ENCODE peak calls at places on chromosomes 3 and 15, in six cellular contexts. L is right lobe of liver; Z is fibroblast of pulmonary artery; O is CD8-positive, alpha-beta T cell; U is AG04450; D is choroid plexus epithelial cell. W is an unnamed sample.

GRCh38 chr3:168981396-168981795 is 682.1 kb downstream of the MECOM start:
- DNase-seq in L (no peak), Z (no peak), O (no peak), U (no peak), D (no peak), W (no peak)

GRCh38 chr3:170563712-170564423 is 22.0 kb downstream of the SLC7A14 start:
- DNase-seq in L (no peak), Z (peak), O (no peak), U (peak), D (peak), W (no peak)

GRCh38 chr15:91921188-91921820 is 67.8 kb downstream of the SLCO3A1 start:
- DNase-seq in L (no peak), Z (peak), O (no peak), U (no peak), D (no peak), W (no peak)

GRCh38 chr3:53195066-53195450 is 34.0 kb downstream of the PRKCD start:
- DNase-seq in L (no peak), Z (no peak), O (no peak), U (no peak), D (no peak), W (no peak)

GRCh38 chr3:184262166-184262926 is 993 bp upstream of the CAMK2N2 start:
- DNase-seq in L (peak), Z (peak), O (no peak), U (no peak), D (no peak), W (no peak)

GRCh38 chr15:89649013-89649625 is 6.1 kb downstream of the KIF7 start:
- DNase-seq in L (no peak), Z (no peak), O (no peak), U (no peak), D (no peak), W (no peak)

GRCh38 chr3:112773864-112774263 is 72.8 kb downstream of the CD200R1L start:
- DNase-seq in L (no peak), Z (no peak), O (no peak), U (no peak), D (no peak), W (no peak)

GRCh38 chr3:190076138-190076537 is 44.6 kb downstream of the P3H2 start:
- DNase-seq in L (no peak), Z (peak), O (no peak), U (no peak), D (no peak), W (no peak)

GRCh38 chr15:89198934-89199333 is 22.4 kb downstream of the RLBP1 start:
- DNase-seq in L (no peak), Z (no peak), O (no peak), U (no peak), D (no peak), W (no peak)

GRCh38 chr15:81611679-81612078 is 237.7 kb upstream of the TMC3 start:
- DNase-seq in L (no peak), Z (no peak), O (no peak), U (no peak), D (no peak), W (no peak)

GRCh38 chr3:56711344-56711743 is 28.3 kb upstream of the TASOR start:
- DNase-seq in L (no peak), Z (no peak), O (no peak), U (no peak), D (no peak), W (no peak)

GRCh38 chr3:17638351-17638750 is 104.1 kb downstream of the TBC1D5 start:
- DNase-seq in L (no peak), Z (peak), O (no peak), U (no peak), D (peak), W (no peak)

GRCh38 chr3:16072420-16073110 is 101.9 kb upstream of the GALNT15 start:
- DNase-seq in L (no peak), Z (no peak), O (no peak), U (no peak), D (no peak), W (no peak)

GRCh38 chr3:87792532-87793321 is 266.1 kb downstream of the CGGBP1 start:
- DNase-seq in L (no peak), Z (no peak), O (no peak), U (no peak), D (peak), W (no peak)

GRCh38 chr15:48617619-48618018 is 27.9 kb downstream of the FBN1 start:
- DNase-seq in L (no peak), Z (peak), O (no peak), U (peak), D (peak), W (peak)

GRCh38 chr3:153246805-153247204 is 84.8 kb downstream of the RAP2B start:
- DNase-seq in L (no peak), Z (peak), O (no peak), U (peak), D (peak), W (peak)

GRCh38 chr3:173371848-173372487 is 25.6 kb upstream of the NLGN1 start:
- DNase-seq in L (no peak), Z (peak), O (no peak), U (no peak), D (peak), W (no peak)

GRCh38 chr15:74222705-74223104 is 13.4 kb upstream of the CCDC33 start:
- DNase-seq in L (no peak), Z (no peak), O (no peak), U (no peak), D (no peak), W (no peak)

GRCh38 chr15:83278191-83278590 is 6.3 kb downstream of the BNC1 start:
- DNase-seq in L (no peak), Z (peak), O (no peak), U (no peak), D (peak), W (no peak)

GRCh38 chr15:65029736-65030208 is 333 bp upstream of the MTFMT start:
- DNase-seq in L (no peak), Z (no peak), O (no peak), U (no peak), D (no peak), W (no peak)

GRCh38 chr15:80010131-80010673 is 39.2 kb upstream of the BCL2A1 start:
- DNase-seq in L (no peak), Z (peak), O (no peak), U (no peak), D (no peak), W (no peak)

GRCh38 chr15:58506064-58506490 is 74.3 kb downstream of the LIPC start:
- DNase-seq in L (peak), Z (no peak), O (no peak), U (no peak), D (no peak), W (no peak)

GRCh38 chr3:64541803-64542202 is 146.0 kb downstream of the ADAMTS9 start:
- DNase-seq in L (no peak), Z (no peak), O (no peak), U (no peak), D (no peak), W (no peak)

GRCh38 chr3:132262956-132263355 is 54.3 kb upstream of the ACP3 start:
- DNase-seq in L (no peak), Z (no peak), O (no peak), U (no peak), D (no peak), W (no peak)

GRCh38 chr15:95684693-95685115 is 645.8 kb upstream of the NR2F2 start:
- DNase-seq in L (no peak), Z (peak), O (no peak), U (peak), D (peak), W (no peak)

GRCh38 chr3:146899171-146899570 is 294.0 kb upstream of the PLSCR5 start:
- DNase-seq in L (no peak), Z (no peak), O (no peak), U (no peak), D (no peak), W (no peak)

GRCh38 chr15:24696201-24696600 is 20.6 kb downstream of the NPAP1 start:
- DNase-seq in L (no peak), Z (no peak), O (no peak), U (no peak), D (no peak), W (no peak)

GRCh38 chr3:46883252-46884185 is 6.0 kb downstream of the PTH1R start:
- DNase-seq in L (no peak), Z (peak), O (no peak), U (no peak), D (peak), W (no peak)

GRCh38 chr3:49465269-49466034 is 4.6 kb upstream of the DAG1 start:
- DNase-seq in L (no peak), Z (peak), O (no peak), U (no peak), D (no peak), W (no peak)

GRCh38 chr15:80440024-80440423 is 35.8 kb downstream of the ARNT2 start:
- DNase-seq in L (no peak), Z (no peak), O (no peak), U (no peak), D (no peak), W (no peak)

GRCh38 chr3:183008799-183009198 is 28.5 kb upstream of the DCUN1D1 start:
- DNase-seq in L (no peak), Z (no peak), O (no peak), U (no peak), D (no peak), W (no peak)

GRCh38 chr15:41790756-41791546 is 16.7 kb downstream of the MAPKBP1 start:
- DNase-seq in L (no peak), Z (peak), O (no peak), U (no peak), D (peak), W (no peak)

GRCh38 chr3:32374788-32375595 is 16.7 kb upstream of the CMTM7 start:
- DNase-seq in L (no peak), Z (peak), O (peak), U (peak), D (peak), W (peak)

GRCh38 chr3:36991147-36991546 is 1.8 kb downstream of the EPM2AIP1 start:
- DNase-seq in L (no peak), Z (no peak), O (no peak), U (no peak), D (no peak), W (no peak)
- H3K4me3 ChIP-seq in L (no peak), Z (peak), O (no peak), U (peak), D (peak), W (peak)

DNA sequence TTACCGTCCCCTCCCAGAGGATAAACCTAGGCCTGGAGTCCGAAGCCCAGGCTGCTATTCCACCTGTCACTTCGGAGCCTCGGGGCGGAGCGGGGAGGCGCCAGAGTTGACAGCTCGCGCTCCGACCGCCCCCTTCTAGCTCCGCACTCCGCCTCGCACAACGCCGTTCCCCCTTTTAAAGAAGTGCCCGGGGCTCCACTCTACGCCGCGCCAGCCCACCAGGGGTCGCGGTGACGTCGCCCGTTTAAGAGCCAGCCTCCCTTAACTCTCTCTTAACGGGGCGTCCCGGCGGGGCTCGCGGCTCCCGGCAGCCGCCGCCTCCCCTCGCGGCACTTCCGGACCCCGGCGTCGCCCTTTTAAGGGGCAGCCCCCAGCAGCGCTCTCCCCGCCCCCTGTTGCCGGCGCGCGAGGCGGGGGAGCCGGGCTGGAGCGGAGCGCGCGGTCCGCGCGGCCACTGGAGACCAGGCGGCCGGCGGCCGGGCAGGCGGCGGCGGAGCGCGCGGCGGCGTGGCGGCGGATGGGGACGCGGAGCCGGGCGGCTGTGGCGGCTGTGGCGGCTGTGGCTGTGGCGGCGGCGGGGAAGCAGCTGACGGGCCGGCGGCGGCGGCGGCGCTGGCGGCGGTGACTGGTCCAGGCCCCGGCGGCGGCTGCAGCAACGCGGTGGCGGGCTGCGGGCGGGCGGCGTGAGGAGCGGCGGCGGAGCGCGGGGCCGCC is at the start of gene INAFM2:
- DNase-seq in L (peak), Z (peak), O (peak), U (peak), D (peak), W (no peak)
- TF ChIP-seq CTCF in L (peak), Z (peak), O (peak), U (peak), D (peak), W (peak)

GRCh38 chr3:161350916-161351315 is 20.4 kb downstream of the SPTSSB start:
- DNase-seq in L (no peak), Z (no peak), O (no peak), U (no peak), D (no peak), W (no peak)
- H3K4me3 ChIP-seq in L (no peak), Z (no peak), O (no peak), U (no peak), D (no peak), W (no peak)

GRCh38 chr15:69951511-69952209 is 146.1 kb downstream of the TLE3 start:
- DNase-seq in L (no peak), Z (peak), O (no peak), U (no peak), D (peak), W (no peak)
- TF ChIP-seq CTCF in L (no peak), Z (peak), O (no peak), U (peak), D (peak), W (no peak)

GRCh38 chr3:177062052-177062732 is 135.1 kb downstream of the TBL1XR1 start:
- DNase-seq in L (no peak), Z (no peak), O (no peak), U (no peak), D (no peak), W (no peak)

GRCh38 chr3:177061382-177061781 is 135.9 kb downstream of the TBL1XR1 start:
- DNase-seq in L (no peak), Z (no peak), O (no peak), U (no peak), D (no peak), W (no peak)

GRCh38 chr3:177058647-177059046 is 138.6 kb downstream of the TBL1XR1 start:
- DNase-seq in L (no peak), Z (no peak), O (no peak), U (no peak), D (no peak), W (no peak)

GRCh38 chr3:177057768-177058167 is 139.5 kb downstream of the TBL1XR1 start:
- DNase-seq in L (no peak), Z (no peak), O (no peak), U (no peak), D (no peak), W (no peak)

GRCh38 chr3:177060492-177060891 is 136.8 kb downstream of the TBL1XR1 start:
- DNase-seq in L (no peak), Z (no peak), O (no peak), U (no peak), D (no peak), W (no peak)
- H3K4me3 ChIP-seq in L (no peak), Z (no peak), O (no peak), U (no peak), D (no peak), W (no peak)

GRCh38 chr3:4409415-4409814 is 57.7 kb downstream of the SUMF1 start:
- DNase-seq in L (no peak), Z (no peak), O (no peak), U (no peak), D (no peak), W (no peak)
- TF ChIP-seq CTCF in L (no peak), Z (no peak), O (no peak), U (no peak), D (no peak), W (no peak)

DNA sequence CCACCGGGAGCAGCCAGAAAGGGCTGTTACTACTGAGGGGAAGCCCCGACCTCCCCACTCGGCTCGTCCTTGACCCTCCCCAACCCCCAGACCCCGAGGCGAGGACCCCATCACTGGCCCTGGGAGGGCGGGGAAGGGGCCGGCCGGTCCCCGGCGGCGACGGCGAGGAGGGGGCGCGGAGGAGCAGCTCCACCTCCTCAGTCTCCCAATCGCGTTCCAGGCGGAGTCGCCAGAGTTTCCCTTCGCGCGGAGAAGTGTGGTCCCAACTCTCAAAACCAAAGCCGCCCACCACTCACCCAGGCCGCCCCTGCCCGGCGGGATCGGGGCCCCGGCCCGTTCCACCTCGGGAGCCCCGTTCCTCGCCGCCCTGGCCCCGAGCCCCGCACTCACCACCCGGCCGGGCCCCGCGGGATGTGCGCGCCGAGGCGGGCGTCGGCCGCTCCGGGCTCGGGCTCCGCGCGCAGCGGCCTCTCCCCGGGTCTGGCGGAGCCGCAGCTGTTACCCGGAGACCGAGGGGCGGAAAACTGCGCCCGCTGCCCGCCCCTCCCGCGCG is 947 bp downstream of the PLXNB1 start:
- DNase-seq in L (peak), Z (no peak), O (no peak), U (no peak), D (peak), W (no peak)
- H3K4me3 ChIP-seq in L (peak), Z (peak), O (peak), U (peak), D (peak), W (peak)

DNA sequence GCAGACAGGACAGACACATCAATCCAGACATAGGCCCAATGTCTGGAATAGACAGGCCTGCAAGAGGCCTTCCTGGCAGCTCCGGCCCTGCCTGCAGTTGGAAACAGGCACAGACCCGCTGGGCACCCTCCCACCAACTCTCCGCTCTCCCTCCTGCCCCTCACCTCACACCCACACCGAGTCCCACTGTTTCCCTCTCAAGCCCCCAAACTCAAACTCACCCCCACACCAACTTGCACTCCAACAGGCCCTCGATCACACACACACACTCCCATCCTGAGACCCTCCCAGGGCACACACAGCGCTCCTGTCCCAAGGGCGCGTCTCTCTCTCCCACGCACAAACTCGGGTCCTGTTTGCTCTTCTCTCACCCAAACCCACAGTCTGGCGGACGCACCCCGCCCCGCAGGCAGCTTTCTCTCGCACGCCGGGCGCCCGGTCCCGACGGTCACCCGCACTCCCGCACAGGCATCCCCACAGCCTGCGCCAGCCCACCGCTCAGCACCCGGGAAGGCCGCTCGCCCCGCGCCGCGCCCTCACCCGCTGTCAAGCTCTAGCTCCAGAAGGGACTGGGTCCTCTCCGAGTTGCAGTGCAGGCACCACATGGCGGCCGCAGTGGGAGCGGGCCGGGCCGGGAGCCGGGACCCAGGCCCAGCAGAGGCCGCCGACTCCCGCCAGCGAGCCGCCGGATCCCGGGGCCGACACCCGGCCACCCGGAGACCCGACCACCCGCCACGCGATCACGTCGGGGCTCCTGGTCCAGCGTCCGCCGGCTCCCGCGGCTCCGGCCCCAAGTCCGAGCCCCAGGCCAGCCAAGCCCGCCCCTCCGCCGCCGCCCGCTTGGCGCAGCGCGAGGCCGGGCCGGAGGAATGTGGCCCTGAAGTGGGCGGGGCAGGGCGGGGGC is 106.1 kb downstream of the IQSEC1 start:
- DNase-seq in L (no peak), Z (peak), O (no peak), U (no peak), D (peak), W (no peak)
- TF ChIP-seq CTCF in L (no peak), Z (no peak), O (no peak), U (no peak), D (no peak), W (no peak)

W was measured in AG04449.